ENCODE peak calls at places on chromosomes 2 and 18, in seven cellular contexts. One of them, this sample, is unnamed.

GRCh38 chr2:8515864-8516533 is 165.9 kb upstream of the ID2 start:
- DNase-seq in HCT116: no peak
- DNase-seq in SK-N-SH: no peak
- DNase-seq in HepG2: no peak
- DNase-seq in K562: no peak
- DNase-seq in H1: no peak
- DNase-seq in GM12878: peak; percentile 76
- DNase-seq in this sample: no peak

GRCh38 chr2:237694423-237695194 is 67.2 kb downstream of the LRRFIP1 start:
- DNase-seq in HCT116: no peak
- DNase-seq in SK-N-SH: no peak
- DNase-seq in HepG2: no peak
- DNase-seq in K562: peak; percentile 10
- DNase-seq in H1: no peak
- DNase-seq in GM12878: no peak
- DNase-seq in this sample: no peak

GRCh38 chr18:59629894-59630293 is 67.3 kb downstream of the CCBE1 start:
- DNase-seq in HCT116: no peak
- DNase-seq in SK-N-SH: no peak
- DNase-seq in HepG2: no peak
- DNase-seq in K562: no peak
- DNase-seq in H1: peak; percentile 14
- DNase-seq in GM12878: no peak
- DNase-seq in this sample: no peak

GRCh38 chr18:51803029-51803428 is 537.0 kb upstream of the DCC start:
- DNase-seq in HCT116: no peak
- DNase-seq in SK-N-SH: no peak
- DNase-seq in HepG2: no peak
- DNase-seq in K562: no peak
- DNase-seq in H1: no peak
- DNase-seq in GM12878: no peak
- DNase-seq in this sample: no peak

GRCh38 chr18:58392336-58393000 is 236.4 kb downstream of the ALPK2 start:
- DNase-seq in HCT116: no peak
- DNase-seq in SK-N-SH: no peak
- DNase-seq in HepG2: no peak
- DNase-seq in K562: no peak
- DNase-seq in H1: no peak
- DNase-seq in GM12878: no peak
- DNase-seq in this sample: no peak

GRCh38 chr2:46988733-46989481 is 73.3 kb upstream of the MCFD2 start:
- DNase-seq in HCT116: no peak
- DNase-seq in SK-N-SH: peak; percentile 74
- DNase-seq in HepG2: peak; percentile 88
- DNase-seq in K562: no peak
- DNase-seq in H1: no peak
- DNase-seq in GM12878: no peak
- DNase-seq in this sample: no peak

GRCh38 chr2:26685943-26686839 is 6.3 kb upstream of the KCNK3 start:
- DNase-seq in HCT116: no peak
- DNase-seq in SK-N-SH: no peak
- DNase-seq in HepG2: no peak
- DNase-seq in K562: no peak
- DNase-seq in H1: no peak
- DNase-seq in GM12878: no peak
- DNase-seq in this sample: peak; percentile 39

GRCh38 chr18:49168281-49168680 is 217.5 kb upstream of the SMAD7 start:
- DNase-seq in HCT116: no peak
- DNase-seq in SK-N-SH: no peak
- DNase-seq in HepG2: no peak
- DNase-seq in K562: no peak
- DNase-seq in H1: no peak
- DNase-seq in GM12878: no peak
- DNase-seq in this sample: no peak

GRCh38 chr2:106107509-106108131 is 86.5 kb downstream of the UXS1 start:
- DNase-seq in HCT116: no peak
- DNase-seq in SK-N-SH: no peak
- DNase-seq in HepG2: no peak
- DNase-seq in K562: no peak
- DNase-seq in H1: no peak
- DNase-seq in GM12878: no peak
- DNase-seq in this sample: no peak

GRCh38 chr18:55795101-55795669 is 207.2 kb upstream of the TCF4 start:
- DNase-seq in HCT116: no peak
- DNase-seq in SK-N-SH: no peak
- DNase-seq in HepG2: no peak
- DNase-seq in K562: no peak
- DNase-seq in H1: no peak
- DNase-seq in GM12878: no peak
- DNase-seq in this sample: no peak

GRCh38 chr2:3868426-3868825 is 165.1 kb downstream of the DCDC2C start:
- DNase-seq in HCT116: no peak
- DNase-seq in SK-N-SH: no peak
- DNase-seq in HepG2: no peak
- DNase-seq in K562: no peak
- DNase-seq in H1: no peak
- DNase-seq in GM12878: no peak
- DNase-seq in this sample: no peak

GRCh38 chr2:67399831-67400489 is 2.8 kb downstream of the ETAA1 start:
- DNase-seq in HCT116: no peak
- DNase-seq in SK-N-SH: no peak
- DNase-seq in HepG2: no peak
- DNase-seq in K562: peak; percentile 4
- DNase-seq in H1: no peak
- DNase-seq in GM12878: no peak
- DNase-seq in this sample: no peak

GRCh38 chr2:27270680-27271079 is 4.6 kb upstream of the DNAJC5G start:
- DNase-seq in HCT116: no peak
- DNase-seq in SK-N-SH: no peak
- DNase-seq in HepG2: no peak
- DNase-seq in K562: no peak
- DNase-seq in H1: no peak
- DNase-seq in GM12878: no peak
- DNase-seq in this sample: no peak

GRCh38 chr2:128310094-128310716 is 8.5 kb downstream of the HS6ST1 start:
- DNase-seq in HCT116: no peak
- DNase-seq in SK-N-SH: peak; percentile 12
- DNase-seq in HepG2: no peak
- DNase-seq in K562: no peak
- DNase-seq in H1: no peak
- DNase-seq in GM12878: no peak
- DNase-seq in this sample: no peak

GRCh38 chr2:128308889-128309288 is 9.8 kb downstream of the HS6ST1 start:
- DNase-seq in HCT116: no peak
- DNase-seq in SK-N-SH: no peak
- DNase-seq in HepG2: no peak
- DNase-seq in K562: no peak
- DNase-seq in H1: no peak
- DNase-seq in GM12878: no peak
- DNase-seq in this sample: no peak

GRCh38 chr2:128308284-128308731 is 10.4 kb downstream of the HS6ST1 start:
- DNase-seq in HCT116: no peak
- DNase-seq in SK-N-SH: no peak
- DNase-seq in HepG2: no peak
- DNase-seq in K562: no peak
- DNase-seq in H1: no peak
- DNase-seq in GM12878: no peak
- DNase-seq in this sample: no peak

GRCh38 chr2:128310761-128311160 is 7.9 kb downstream of the HS6ST1 start:
- DNase-seq in HCT116: no peak
- DNase-seq in SK-N-SH: peak; percentile 19
- DNase-seq in HepG2: no peak
- DNase-seq in K562: no peak
- DNase-seq in H1: peak; percentile 41
- DNase-seq in GM12878: no peak
- DNase-seq in this sample: no peak

DNA sequence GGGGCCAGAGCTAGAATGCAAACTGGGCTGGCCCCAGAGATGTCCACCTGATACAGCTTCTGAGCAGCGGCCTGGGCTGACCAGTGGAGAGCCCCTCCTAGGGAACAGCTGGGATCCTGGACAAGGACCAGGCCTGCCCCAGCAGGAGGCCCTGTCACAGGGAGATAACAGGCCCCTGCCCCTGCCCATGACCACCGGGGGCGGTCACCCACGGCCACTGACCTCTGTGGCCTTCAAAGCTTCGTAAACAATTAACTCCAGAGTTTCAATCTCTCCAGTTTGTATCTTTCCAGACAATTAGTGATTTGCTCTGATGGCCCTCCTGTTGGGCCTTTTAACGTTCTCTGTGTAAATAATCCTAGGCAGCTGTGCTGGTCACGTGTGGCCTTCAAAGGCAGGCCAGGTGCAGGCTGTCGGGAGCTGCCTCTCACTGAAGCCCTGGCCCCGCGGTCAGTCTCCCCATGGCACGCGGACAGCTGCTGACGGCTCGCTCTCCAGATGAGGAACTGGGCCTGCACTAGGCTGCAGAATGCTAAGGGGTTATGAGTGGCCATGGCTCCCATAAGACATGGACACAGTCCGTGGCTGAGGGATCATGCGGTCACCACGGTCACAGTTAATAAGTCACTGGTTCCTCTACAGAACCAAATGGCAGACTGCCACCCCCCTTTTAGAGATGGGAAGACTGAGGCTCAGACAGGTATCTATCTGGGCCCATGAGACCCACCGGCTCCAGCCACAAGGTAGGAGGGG is 9.2 kb downstream of the HS6ST1 start:
- DNase-seq in HCT116: no peak
- DNase-seq in SK-N-SH: peak; percentile 77
- DNase-seq in HepG2: peak; percentile 97
- DNase-seq in K562: peak; percentile 68
- DNase-seq in H1: no peak
- DNase-seq in GM12878: no peak
- DNase-seq in this sample: no peak
- TF ChIP-seq JUND in HCT116: no peak
- TF ChIP-seq JUND in SK-N-SH: no peak
- TF ChIP-seq JUND in HepG2: peak; percentile 62
- TF ChIP-seq JUND in K562: no peak
- TF ChIP-seq JUND in H1: no peak
- TF ChIP-seq JUND in GM12878: no peak
- TF ChIP-seq JUND in this sample: no peak

GRCh38 chr2:234404957-234405356 is 91.9 kb downstream of the ARL4C start:
- DNase-seq in HCT116: no peak
- DNase-seq in SK-N-SH: no peak
- DNase-seq in HepG2: no peak
- DNase-seq in K562: no peak
- DNase-seq in H1: no peak
- DNase-seq in GM12878: no peak
- DNase-seq in this sample: no peak

GRCh38 chr2:234405472-234405871 is 91.4 kb downstream of the ARL4C start:
- DNase-seq in HCT116: no peak
- DNase-seq in SK-N-SH: no peak
- DNase-seq in HepG2: no peak
- DNase-seq in K562: no peak
- DNase-seq in H1: no peak
- DNase-seq in GM12878: no peak
- DNase-seq in this sample: no peak

GRCh38 chr2:234403074-234403473 is 93.8 kb downstream of the ARL4C start:
- DNase-seq in HCT116: no peak
- DNase-seq in SK-N-SH: no peak
- DNase-seq in HepG2: no peak
- DNase-seq in K562: no peak
- DNase-seq in H1: no peak
- DNase-seq in GM12878: no peak
- DNase-seq in this sample: no peak

GRCh38 chr2:234403751-234404150 is 93.1 kb downstream of the ARL4C start:
- DNase-seq in HCT116: no peak
- DNase-seq in SK-N-SH: no peak
- DNase-seq in HepG2: no peak
- DNase-seq in K562: no peak
- DNase-seq in H1: no peak
- DNase-seq in GM12878: no peak
- DNase-seq in this sample: no peak

DNA sequence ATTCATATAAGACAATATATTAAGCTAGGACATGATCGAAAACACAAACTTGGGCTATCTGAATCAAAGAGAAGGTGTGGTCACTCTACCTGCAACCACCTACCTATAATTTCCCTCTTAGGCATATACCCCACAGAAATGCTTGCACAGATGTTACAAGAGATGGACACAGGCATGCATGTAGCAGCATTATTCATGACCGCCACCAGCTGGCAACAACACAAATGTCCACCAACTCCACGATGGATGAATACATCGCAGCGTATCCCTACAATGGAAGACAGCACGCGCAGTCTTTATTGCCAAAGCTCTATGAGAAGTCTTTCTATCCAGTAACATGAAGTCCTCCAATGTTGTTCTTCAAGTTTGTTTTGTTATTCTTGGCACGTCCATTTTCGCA is 90.8 kb downstream of the ARL4C start:
- DNase-seq in HCT116: no peak
- DNase-seq in SK-N-SH: no peak
- DNase-seq in HepG2: no peak
- DNase-seq in K562: peak; percentile 6
- DNase-seq in H1: no peak
- DNase-seq in GM12878: no peak
- DNase-seq in this sample: peak; percentile 64
- TF ChIP-seq JUND in HCT116: no peak
- TF ChIP-seq JUND in SK-N-SH: no peak
- TF ChIP-seq JUND in HepG2: no peak
- TF ChIP-seq JUND in K562: no peak
- TF ChIP-seq JUND in H1: no peak
- TF ChIP-seq JUND in GM12878: no peak
- TF ChIP-seq JUND in this sample: no peak

DNA sequence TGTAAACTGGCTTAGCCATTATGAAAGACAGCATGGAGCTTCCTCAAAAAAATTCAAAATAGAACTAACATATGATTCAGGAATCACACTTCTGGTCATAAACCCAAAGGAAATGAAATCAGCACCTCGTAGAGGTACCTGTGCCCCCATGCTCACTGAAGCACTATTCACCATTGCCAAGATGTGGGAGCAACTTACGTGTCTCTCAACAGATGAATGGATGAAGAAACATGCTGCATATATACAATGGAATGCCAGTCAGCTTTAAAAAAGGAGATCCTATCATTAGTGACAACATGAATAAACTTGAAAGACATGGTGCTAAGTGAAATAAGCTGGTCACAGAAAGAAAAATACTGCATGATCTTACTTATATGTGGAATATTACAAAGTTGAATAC is 8.2 kb downstream of the SCTR start:
- DNase-seq in HCT116: no peak
- DNase-seq in SK-N-SH: no peak
- DNase-seq in HepG2: no peak
- DNase-seq in K562: no peak
- DNase-seq in H1: no peak
- DNase-seq in GM12878: no peak
- DNase-seq in this sample: no peak
- TF ChIP-seq JUND in HCT116: no peak
- TF ChIP-seq JUND in SK-N-SH: no peak
- TF ChIP-seq JUND in HepG2: no peak
- TF ChIP-seq JUND in K562: no peak
- TF ChIP-seq JUND in H1: no peak
- TF ChIP-seq JUND in GM12878: no peak
- TF ChIP-seq JUND in this sample: no peak

DNA sequence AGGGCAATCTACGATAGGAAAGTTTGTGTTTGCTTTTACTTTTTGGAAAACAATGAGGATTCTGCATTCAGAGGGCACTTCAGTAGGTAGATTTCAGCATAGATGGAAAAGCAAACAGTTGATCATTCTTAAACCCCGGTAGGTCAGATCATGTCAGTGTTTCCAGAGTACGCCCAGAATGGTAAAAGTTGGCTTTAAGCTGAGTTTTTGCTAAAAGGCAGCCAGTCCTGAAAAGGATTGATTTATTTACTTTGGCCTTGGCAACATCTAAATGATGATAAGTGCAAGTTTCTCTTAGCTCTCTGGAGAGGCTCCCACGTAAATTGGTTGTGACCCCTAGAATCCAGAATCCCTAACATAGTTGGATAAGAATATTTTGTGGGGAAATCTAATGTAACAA is 168.0 kb downstream of the DIS3L2 start:
- DNase-seq in HCT116: no peak
- DNase-seq in SK-N-SH: no peak
- DNase-seq in HepG2: peak; percentile 8
- DNase-seq in K562: no peak
- DNase-seq in H1: no peak
- DNase-seq in GM12878: no peak
- DNase-seq in this sample: no peak
- TF ChIP-seq JUND in HCT116: no peak
- TF ChIP-seq JUND in SK-N-SH: no peak
- TF ChIP-seq JUND in HepG2: no peak
- TF ChIP-seq JUND in K562: no peak
- TF ChIP-seq JUND in H1: no peak
- TF ChIP-seq JUND in GM12878: no peak
- TF ChIP-seq JUND in this sample: no peak